ENCODE peak calls at places on chromosome 1, in seven cellular contexts. One of them, this sample, is unnamed.

GRCh38 chr1:52159033-52159789 is 17.3 kb downstream of the ZFYVE9 start:
- DNase-seq in AG04450: no peak
- DNase-seq in tibial artery: no peak
- DNase-seq in mammary epithelial cell: peak; percentile 60
- DNase-seq in HFF-Myc: no peak
- DNase-seq in GM13976: no peak
- DNase-seq in glutamatergic neuron: no peak
- DNase-seq in this sample: no peak

GRCh38 chr1:24566266-24566867 is 10.5 kb downstream of the NCMAP start:
- DNase-seq in AG04450: no peak
- DNase-seq in GM13976: no peak
- DNase-seq in glutamatergic neuron: peak; percentile 3
- DNase-seq in HFF-Myc: no peak
- DNase-seq in mammary epithelial cell: no peak
- DNase-seq in tibial artery: no peak
- DNase-seq in this sample: no peak

GRCh38 chr1:207084241-207084640 is 4.4 kb upstream of the C4BPB start:
- DNase-seq in tibial artery: no peak
- DNase-seq in GM13976: no peak
- DNase-seq in AG04450: no peak
- DNase-seq in glutamatergic neuron: no peak
- DNase-seq in mammary epithelial cell: no peak
- DNase-seq in HFF-Myc: no peak
- DNase-seq in this sample: no peak

GRCh38 chr1:17190526-17190995 is 14.4 kb upstream of the PADI1 start:
- DNase-seq in glutamatergic neuron: no peak
- DNase-seq in GM13976: no peak
- DNase-seq in tibial artery: no peak
- DNase-seq in mammary epithelial cell: no peak
- DNase-seq in AG04450: no peak
- DNase-seq in HFF-Myc: no peak
- DNase-seq in this sample: no peak

GRCh38 chr1:205849619-205850355 is at the start of gene PM20D1:
- DNase-seq in mammary epithelial cell: no peak
- DNase-seq in tibial artery: peak; percentile 79
- DNase-seq in AG04450: peak; percentile 51
- DNase-seq in glutamatergic neuron: peak; percentile 78
- DNase-seq in GM13976: peak; percentile 81
- DNase-seq in HFF-Myc: peak; percentile 40
- DNase-seq in this sample: peak; percentile 69

GRCh38 chr1:67711150-67711849 is 26.3 kb downstream of the GADD45A start:
- DNase-seq in AG04450: no peak
- DNase-seq in glutamatergic neuron: no peak
- DNase-seq in mammary epithelial cell: no peak
- DNase-seq in GM13976: no peak
- DNase-seq in HFF-Myc: no peak
- DNase-seq in tibial artery: no peak
- DNase-seq in this sample: no peak

GRCh38 chr1:232227171-232227740 is 402.7 kb downstream of the SIPA1L2 start:
- DNase-seq in AG04450: no peak
- DNase-seq in glutamatergic neuron: no peak
- DNase-seq in GM13976: no peak
- DNase-seq in HFF-Myc: no peak
- DNase-seq in mammary epithelial cell: no peak
- DNase-seq in tibial artery: no peak
- DNase-seq in this sample: no peak

GRCh38 chr1:183942933-183943693 is 94.4 kb downstream of the COLGALT2 start:
- DNase-seq in AG04450: peak; percentile 81
- DNase-seq in HFF-Myc: peak; percentile 76
- DNase-seq in GM13976: no peak
- DNase-seq in mammary epithelial cell: peak; percentile 78
- DNase-seq in tibial artery: no peak
- DNase-seq in glutamatergic neuron: no peak
- DNase-seq in this sample: no peak

GRCh38 chr1:108691128-108691885 is 803 bp upstream of the PRPF38B start:
- DNase-seq in tibial artery: no peak
- DNase-seq in AG04450: no peak
- DNase-seq in glutamatergic neuron: no peak
- DNase-seq in mammary epithelial cell: no peak
- DNase-seq in GM13976: no peak
- DNase-seq in HFF-Myc: no peak
- DNase-seq in this sample: no peak

GRCh38 chr1:203379831-203380230 is 28.9 kb upstream of the FMOD start:
- DNase-seq in AG04450: no peak
- DNase-seq in GM13976: no peak
- DNase-seq in mammary epithelial cell: no peak
- DNase-seq in tibial artery: no peak
- DNase-seq in glutamatergic neuron: no peak
- DNase-seq in HFF-Myc: no peak
- DNase-seq in this sample: no peak

GRCh38 chr1:165834229-165834628 is 6.8 kb downstream of the UCK2 start:
- DNase-seq in mammary epithelial cell: no peak
- DNase-seq in HFF-Myc: no peak
- DNase-seq in GM13976: no peak
- DNase-seq in tibial artery: no peak
- DNase-seq in glutamatergic neuron: no peak
- DNase-seq in AG04450: no peak
- DNase-seq in this sample: no peak

GRCh38 chr1:185446131-185446530 is 129.1 kb upstream of the IVNS1ABP start:
- DNase-seq in tibial artery: no peak
- DNase-seq in HFF-Myc: no peak
- DNase-seq in GM13976: no peak
- DNase-seq in AG04450: no peak
- DNase-seq in mammary epithelial cell: no peak
- DNase-seq in glutamatergic neuron: no peak
- DNase-seq in this sample: no peak

GRCh38 chr1:100893718-100894117 is 924 bp downstream of the EXTL2 start:
- DNase-seq in glutamatergic neuron: no peak
- DNase-seq in tibial artery: no peak
- DNase-seq in AG04450: no peak
- DNase-seq in HFF-Myc: no peak
- DNase-seq in mammary epithelial cell: no peak
- DNase-seq in GM13976: no peak
- DNase-seq in this sample: no peak

GRCh38 chr1:23984417-23985186 is 4.5 kb upstream of the SRSF10 start:
- DNase-seq in tibial artery: no peak
- DNase-seq in glutamatergic neuron: no peak
- DNase-seq in GM13976: no peak
- DNase-seq in HFF-Myc: no peak
- DNase-seq in AG04450: no peak
- DNase-seq in mammary epithelial cell: peak; percentile 60
- DNase-seq in this sample: no peak

GRCh38 chr1:27416387-27417111 is 24.1 kb downstream of the GPR3 start:
- DNase-seq in mammary epithelial cell: peak; percentile 64
- DNase-seq in glutamatergic neuron: no peak
- DNase-seq in tibial artery: no peak
- DNase-seq in HFF-Myc: no peak
- DNase-seq in GM13976: no peak
- DNase-seq in AG04450: no peak
- DNase-seq in this sample: no peak
- TF ChIP-seq CTCF in mammary epithelial cell: peak; percentile 75
- TF ChIP-seq CTCF in glutamatergic neuron: peak; percentile 63
- TF ChIP-seq CTCF in tibial artery: peak; percentile 40
- TF ChIP-seq CTCF in HFF-Myc: peak; percentile 68
- TF ChIP-seq CTCF in GM13976: peak; percentile 60
- TF ChIP-seq CTCF in AG04450: peak; percentile 76
- TF ChIP-seq CTCF in this sample: no peak

GRCh38 chr1:39441797-39442196 is 49.6 kb upstream of the BMP8A start:
- DNase-seq in glutamatergic neuron: no peak
- DNase-seq in GM13976: no peak
- DNase-seq in AG04450: no peak
- DNase-seq in mammary epithelial cell: no peak
- DNase-seq in HFF-Myc: no peak
- DNase-seq in tibial artery: no peak
- DNase-seq in this sample: no peak
- TF ChIP-seq CTCF in glutamatergic neuron: no peak
- TF ChIP-seq CTCF in GM13976: no peak
- TF ChIP-seq CTCF in AG04450: no peak
- TF ChIP-seq CTCF in mammary epithelial cell: no peak
- TF ChIP-seq CTCF in HFF-Myc: no peak
- TF ChIP-seq CTCF in tibial artery: no peak
- TF ChIP-seq CTCF in this sample: no peak

GRCh38 chr1:14167889-14168288 is 430.6 kb upstream of the KAZN start:
- DNase-seq in AG04450: no peak
- DNase-seq in glutamatergic neuron: no peak
- DNase-seq in GM13976: no peak
- DNase-seq in HFF-Myc: no peak
- DNase-seq in tibial artery: no peak
- DNase-seq in mammary epithelial cell: no peak
- DNase-seq in this sample: no peak

GRCh38 chr1:14160766-14161165 is 437.7 kb upstream of the KAZN start:
- DNase-seq in glutamatergic neuron: no peak
- DNase-seq in HFF-Myc: no peak
- DNase-seq in GM13976: no peak
- DNase-seq in mammary epithelial cell: no peak
- DNase-seq in tibial artery: no peak
- DNase-seq in AG04450: no peak
- DNase-seq in this sample: no peak

GRCh38 chr1:14168663-14169062 is 429.8 kb upstream of the KAZN start:
- DNase-seq in AG04450: no peak
- DNase-seq in mammary epithelial cell: no peak
- DNase-seq in glutamatergic neuron: no peak
- DNase-seq in GM13976: no peak
- DNase-seq in tibial artery: no peak
- DNase-seq in HFF-Myc: no peak
- DNase-seq in this sample: no peak

DNA sequence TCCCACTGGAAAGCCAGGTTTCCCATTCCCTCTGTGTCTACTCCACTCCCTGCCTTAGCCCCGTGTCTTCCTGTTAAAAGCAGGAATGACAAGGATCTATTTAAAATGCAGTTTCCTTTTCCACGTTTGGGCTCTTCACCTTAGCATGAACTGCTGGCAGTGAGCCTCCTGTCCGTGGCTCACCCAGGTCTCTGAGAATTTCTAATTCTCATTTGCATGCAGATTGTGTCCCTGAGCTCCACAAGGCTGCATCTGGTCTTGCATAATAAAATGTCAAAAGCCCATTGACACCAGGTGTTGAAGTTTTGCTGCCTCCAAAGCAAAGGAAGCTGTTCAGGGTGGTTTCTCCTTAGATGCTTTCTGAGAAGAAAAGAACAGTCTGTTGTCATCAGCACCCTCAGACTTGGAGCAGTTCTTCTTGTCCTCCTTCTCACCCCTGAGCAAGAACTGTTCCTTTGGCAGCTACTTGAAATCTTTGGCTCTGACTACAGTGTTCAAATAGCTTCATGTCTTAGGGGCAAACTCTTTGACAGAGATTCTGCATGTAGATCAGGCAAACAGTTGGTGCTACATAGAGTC is 433.1 kb upstream of the KAZN start:
- DNase-seq in GM13976: no peak
- DNase-seq in AG04450: no peak
- DNase-seq in mammary epithelial cell: no peak
- DNase-seq in HFF-Myc: no peak
- DNase-seq in glutamatergic neuron: no peak
- DNase-seq in tibial artery: no peak
- DNase-seq in this sample: no peak
- TF ChIP-seq CTCF in GM13976: no peak
- TF ChIP-seq CTCF in AG04450: no peak
- TF ChIP-seq CTCF in mammary epithelial cell: no peak
- TF ChIP-seq CTCF in HFF-Myc: no peak
- TF ChIP-seq CTCF in glutamatergic neuron: no peak
- TF ChIP-seq CTCF in tibial artery: no peak
- TF ChIP-seq CTCF in this sample: no peak

GRCh38 chr1:229376521-229376920 is 33.7 kb upstream of the CCSAP start:
- DNase-seq in AG04450: no peak
- DNase-seq in GM13976: no peak
- DNase-seq in mammary epithelial cell: no peak
- DNase-seq in tibial artery: peak; percentile 17
- DNase-seq in HFF-Myc: no peak
- DNase-seq in glutamatergic neuron: no peak
- DNase-seq in this sample: no peak
- TF ChIP-seq CTCF in AG04450: no peak
- TF ChIP-seq CTCF in GM13976: no peak
- TF ChIP-seq CTCF in mammary epithelial cell: no peak
- TF ChIP-seq CTCF in tibial artery: no peak
- TF ChIP-seq CTCF in HFF-Myc: no peak
- TF ChIP-seq CTCF in glutamatergic neuron: no peak
- TF ChIP-seq CTCF in this sample: no peak

DNA sequence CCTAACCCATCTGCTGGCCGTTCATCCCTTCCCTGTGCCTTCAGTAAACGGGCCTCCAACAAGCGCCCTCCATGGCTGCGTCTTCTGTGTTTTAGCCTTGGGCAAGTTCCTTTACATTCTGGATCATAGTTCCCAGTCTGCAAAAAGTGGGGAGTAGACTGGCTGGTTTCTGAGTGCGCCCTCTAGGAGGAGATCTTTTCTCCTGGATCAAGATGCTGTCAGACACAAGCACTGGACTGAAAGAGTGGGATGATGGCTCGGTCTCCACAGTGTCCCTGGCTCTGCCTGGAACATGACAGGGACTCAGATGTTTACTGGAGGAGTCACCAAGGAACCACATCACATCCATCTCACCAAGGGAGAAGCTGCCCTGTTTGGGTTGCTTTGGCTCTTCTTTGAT is 88.8 kb downstream of the PRDM2 start:
- DNase-seq in glutamatergic neuron: no peak
- DNase-seq in mammary epithelial cell: no peak
- DNase-seq in GM13976: no peak
- DNase-seq in tibial artery: no peak
- DNase-seq in AG04450: no peak
- DNase-seq in HFF-Myc: no peak
- DNase-seq in this sample: no peak
- TF ChIP-seq CTCF in glutamatergic neuron: no peak
- TF ChIP-seq CTCF in mammary epithelial cell: no peak
- TF ChIP-seq CTCF in GM13976: no peak
- TF ChIP-seq CTCF in tibial artery: no peak
- TF ChIP-seq CTCF in AG04450: no peak
- TF ChIP-seq CTCF in HFF-Myc: no peak
- TF ChIP-seq CTCF in this sample: no peak

GRCh38 chr1:231208980-231209379 is 32.0 kb upstream of the GNPAT start:
- DNase-seq in GM13976: no peak
- DNase-seq in AG04450: no peak
- DNase-seq in HFF-Myc: no peak
- DNase-seq in tibial artery: no peak
- DNase-seq in glutamatergic neuron: no peak
- DNase-seq in mammary epithelial cell: no peak
- DNase-seq in this sample: no peak

GRCh38 chr1:231210126-231210525 is 30.9 kb upstream of the GNPAT start:
- DNase-seq in HFF-Myc: no peak
- DNase-seq in tibial artery: no peak
- DNase-seq in mammary epithelial cell: no peak
- DNase-seq in AG04450: no peak
- DNase-seq in glutamatergic neuron: no peak
- DNase-seq in GM13976: no peak
- DNase-seq in this sample: no peak

GRCh38 chr1:231203259-231204057 is 37.6 kb upstream of the GNPAT start:
- DNase-seq in HFF-Myc: no peak
- DNase-seq in AG04450: no peak
- DNase-seq in glutamatergic neuron: no peak
- DNase-seq in GM13976: no peak
- DNase-seq in mammary epithelial cell: no peak
- DNase-seq in tibial artery: no peak
- DNase-seq in this sample: no peak

GRCh38 chr1:231209531-231209930 is 31.5 kb upstream of the GNPAT start:
- DNase-seq in mammary epithelial cell: no peak
- DNase-seq in tibial artery: no peak
- DNase-seq in HFF-Myc: no peak
- DNase-seq in AG04450: no peak
- DNase-seq in GM13976: no peak
- DNase-seq in glutamatergic neuron: no peak
- DNase-seq in this sample: no peak

GRCh38 chr1:231206856-231207255 is 34.2 kb upstream of the GNPAT start:
- DNase-seq in tibial artery: no peak
- DNase-seq in mammary epithelial cell: no peak
- DNase-seq in glutamatergic neuron: no peak
- DNase-seq in HFF-Myc: no peak
- DNase-seq in GM13976: no peak
- DNase-seq in AG04450: no peak
- DNase-seq in this sample: no peak
- TF ChIP-seq CTCF in tibial artery: no peak
- TF ChIP-seq CTCF in mammary epithelial cell: peak; percentile 43
- TF ChIP-seq CTCF in glutamatergic neuron: no peak
- TF ChIP-seq CTCF in HFF-Myc: no peak
- TF ChIP-seq CTCF in GM13976: no peak
- TF ChIP-seq CTCF in AG04450: no peak
- TF ChIP-seq CTCF in this sample: no peak

This sample was measured in activated B cell treated with CpG ODN at 0.5 μM for 24 hours.